ENCODE peak calls at places on chromosome 3, in seven cellular contexts. One of them, this sample, is unnamed.

GRCh38 chr3:69320867-69321266 is 65.0 kb downstream of the FRMD4B start:
- DNase-seq in Peyer's patch: no peak
- DNase-seq in lower lobe of right lung: no peak
- DNase-seq in GM13976: peak; percentile 41
- DNase-seq in tibial nerve: no peak
- DNase-seq in type B pancreatic cell: no peak
- DNase-seq in left lung: no peak
- DNase-seq in this sample: no peak

GRCh38 chr3:112888388-112889085 is 41.9 kb upstream of the CD200R1L start:
- DNase-seq in Peyer's patch: no peak
- DNase-seq in lower lobe of right lung: no peak
- DNase-seq in GM13976: no peak
- DNase-seq in tibial nerve: no peak
- DNase-seq in type B pancreatic cell: no peak
- DNase-seq in left lung: no peak
- DNase-seq in this sample: no peak

GRCh38 chr3:185280572-185281365 is 26.9 kb upstream of the EHHADH start:
- DNase-seq in Peyer's patch: no peak
- DNase-seq in lower lobe of right lung: no peak
- DNase-seq in GM13976: peak; percentile 59
- DNase-seq in tibial nerve: no peak
- DNase-seq in type B pancreatic cell: no peak
- DNase-seq in left lung: no peak
- DNase-seq in this sample: no peak

GRCh38 chr3:99313481-99313880 is 324.9 kb upstream of the COL8A1 start:
- DNase-seq in Peyer's patch: no peak
- DNase-seq in lower lobe of right lung: no peak
- DNase-seq in GM13976: no peak
- DNase-seq in tibial nerve: no peak
- DNase-seq in type B pancreatic cell: no peak
- DNase-seq in left lung: no peak
- DNase-seq in this sample: no peak

GRCh38 chr3:42855219-42855546 is 20.5 kb downstream of the CYP8B1 start:
- DNase-seq in Peyer's patch: no peak
- DNase-seq in lower lobe of right lung: no peak
- DNase-seq in GM13976: no peak
- DNase-seq in tibial nerve: no peak
- DNase-seq in type B pancreatic cell: no peak
- DNase-seq in left lung: no peak
- DNase-seq in this sample: no peak

GRCh38 chr3:32123620-32124019 is 17.2 kb downstream of the GPD1L start:
- DNase-seq in Peyer's patch: no peak
- DNase-seq in lower lobe of right lung: no peak
- DNase-seq in GM13976: no peak
- DNase-seq in tibial nerve: no peak
- DNase-seq in type B pancreatic cell: no peak
- DNase-seq in left lung: no peak
- DNase-seq in this sample: no peak

GRCh38 chr3:31250116-31250813 is 282.5 kb upstream of the STT3B start:
- DNase-seq in Peyer's patch: no peak
- DNase-seq in lower lobe of right lung: no peak
- DNase-seq in GM13976: no peak
- DNase-seq in tibial nerve: no peak
- DNase-seq in type B pancreatic cell: no peak
- DNase-seq in left lung: no peak
- DNase-seq in this sample: no peak

GRCh38 chr3:188749010-188749617 is 422.7 kb upstream of the TPRG1 start:
- DNase-seq in Peyer's patch: peak; percentile 30
- DNase-seq in lower lobe of right lung: no peak
- DNase-seq in GM13976: peak; percentile 13
- DNase-seq in tibial nerve: no peak
- DNase-seq in type B pancreatic cell: no peak
- DNase-seq in left lung: no peak
- DNase-seq in this sample: no peak

GRCh38 chr3:176934698-176935097 is 262.6 kb downstream of the TBL1XR1 start:
- DNase-seq in Peyer's patch: no peak
- DNase-seq in lower lobe of right lung: no peak
- DNase-seq in GM13976: no peak
- DNase-seq in tibial nerve: no peak
- DNase-seq in type B pancreatic cell: no peak
- DNase-seq in left lung: no peak
- DNase-seq in this sample: no peak

GRCh38 chr3:151008699-151009098 is 36.2 kb upstream of the CLRN1 start:
- DNase-seq in Peyer's patch: no peak
- DNase-seq in lower lobe of right lung: no peak
- DNase-seq in GM13976: no peak
- DNase-seq in tibial nerve: no peak
- DNase-seq in type B pancreatic cell: no peak
- DNase-seq in left lung: no peak
- DNase-seq in this sample: no peak

GRCh38 chr3:56826831-56827722 is 25.3 kb upstream of the ARHGEF3 start:
- DNase-seq in Peyer's patch: no peak
- DNase-seq in lower lobe of right lung: no peak
- DNase-seq in GM13976: no peak
- DNase-seq in tibial nerve: no peak
- DNase-seq in type B pancreatic cell: no peak
- DNase-seq in left lung: no peak
- DNase-seq in this sample: no peak

DNA sequence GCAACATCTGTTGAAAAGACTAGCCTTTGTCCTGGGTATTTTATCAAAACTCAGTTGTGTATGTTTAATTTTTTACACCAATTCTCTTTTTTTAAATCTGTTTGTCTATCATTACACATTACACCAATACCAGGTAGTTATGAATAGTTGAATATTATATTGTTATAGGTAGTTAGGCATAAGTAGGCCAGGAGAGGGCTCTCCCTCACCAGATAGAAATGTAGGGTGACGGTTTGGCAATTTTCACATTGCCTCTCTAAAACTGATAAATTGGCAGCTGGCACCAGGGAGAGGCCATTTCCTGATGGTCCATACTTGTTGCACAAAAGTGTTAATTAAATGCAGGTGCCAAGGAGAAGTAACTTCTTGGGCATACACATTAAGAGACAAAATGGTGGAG is 483.1 kb upstream of the EPHA6 start:
- DNase-seq in Peyer's patch: no peak
- DNase-seq in lower lobe of right lung: no peak
- DNase-seq in GM13976: no peak
- DNase-seq in tibial nerve: no peak
- DNase-seq in type B pancreatic cell: no peak
- DNase-seq in left lung: no peak
- DNase-seq in this sample: no peak
- TF ChIP-seq CTCF in Peyer's patch: no peak
- TF ChIP-seq CTCF in lower lobe of right lung: no peak
- TF ChIP-seq CTCF in GM13976: no peak
- TF ChIP-seq CTCF in tibial nerve: no peak
- TF ChIP-seq CTCF in type B pancreatic cell: peak; percentile 34
- TF ChIP-seq CTCF in left lung: no peak
- TF ChIP-seq CTCF in this sample: no peak

GRCh38 chr3:187587012-187587544 is 83.1 kb downstream of the SST start:
- DNase-seq in Peyer's patch: no peak
- DNase-seq in lower lobe of right lung: no peak
- DNase-seq in GM13976: no peak
- DNase-seq in tibial nerve: no peak
- DNase-seq in type B pancreatic cell: no peak
- DNase-seq in left lung: no peak
- DNase-seq in this sample: no peak
- TF ChIP-seq CTCF in Peyer's patch: no peak
- TF ChIP-seq CTCF in lower lobe of right lung: no peak
- TF ChIP-seq CTCF in GM13976: no peak
- TF ChIP-seq CTCF in tibial nerve: no peak
- TF ChIP-seq CTCF in type B pancreatic cell: no peak
- TF ChIP-seq CTCF in left lung: no peak
- TF ChIP-seq CTCF in this sample: no peak

DNA sequence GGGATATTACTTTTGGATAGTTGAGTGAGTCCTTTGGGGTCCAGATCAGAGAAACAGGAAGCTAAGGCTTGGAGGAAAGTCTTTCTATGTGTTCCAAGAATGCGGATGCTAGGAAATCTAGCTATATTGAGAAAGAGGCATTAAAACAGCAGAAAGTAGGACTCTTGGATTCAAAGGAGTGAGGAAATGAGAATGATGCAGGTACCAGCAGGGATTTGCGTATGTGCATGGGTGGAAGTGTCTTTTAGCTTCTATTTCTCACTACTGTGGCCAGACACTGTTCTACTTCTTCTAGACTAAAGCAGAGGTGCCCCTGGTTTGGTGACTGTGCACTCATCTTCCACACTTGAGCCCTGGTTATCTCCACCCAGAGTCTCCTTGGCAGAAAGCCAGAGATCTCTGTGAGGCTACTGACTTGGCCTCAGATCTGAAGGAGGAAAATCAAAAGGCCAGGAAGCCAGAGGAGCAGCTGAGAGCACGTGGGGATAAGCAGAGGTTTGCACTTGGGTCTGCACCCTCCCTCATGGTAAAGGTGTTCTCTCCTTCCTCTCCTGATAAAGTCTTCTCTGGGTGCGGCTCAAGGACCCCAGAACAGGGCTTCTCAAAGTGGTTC is 44.3 kb downstream of the ATP2B2 start:
- DNase-seq in Peyer's patch: no peak
- DNase-seq in lower lobe of right lung: no peak
- DNase-seq in GM13976: no peak
- DNase-seq in tibial nerve: no peak
- DNase-seq in type B pancreatic cell: no peak
- DNase-seq in left lung: no peak
- DNase-seq in this sample: no peak
- TF ChIP-seq CTCF in Peyer's patch: no peak
- TF ChIP-seq CTCF in lower lobe of right lung: no peak
- TF ChIP-seq CTCF in GM13976: no peak
- TF ChIP-seq CTCF in tibial nerve: no peak
- TF ChIP-seq CTCF in type B pancreatic cell: no peak
- TF ChIP-seq CTCF in left lung: no peak
- TF ChIP-seq CTCF in this sample: no peak

DNA sequence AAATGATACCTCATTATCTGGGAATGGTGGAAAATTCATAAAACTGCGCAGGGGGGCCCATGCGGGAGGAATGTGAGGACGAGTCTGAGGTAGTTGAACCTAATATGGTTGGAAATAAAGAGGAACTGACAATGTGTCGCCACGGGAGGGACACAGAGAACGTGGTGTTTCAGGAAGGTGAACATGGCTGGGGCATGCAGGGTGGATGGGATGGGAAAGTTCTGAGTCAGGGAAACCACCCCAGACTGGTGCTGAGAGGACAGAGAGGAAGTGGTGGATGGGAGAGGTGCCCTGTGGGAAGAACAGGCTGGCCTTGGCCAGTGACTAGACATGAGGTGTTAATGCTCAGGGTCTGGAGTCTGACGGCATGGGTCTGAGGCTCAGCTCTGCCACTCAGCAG is 137.1 kb upstream of the WNT5A start:
- DNase-seq in Peyer's patch: no peak
- DNase-seq in lower lobe of right lung: peak; percentile 60
- DNase-seq in GM13976: no peak
- DNase-seq in tibial nerve: peak; percentile 16
- DNase-seq in type B pancreatic cell: no peak
- DNase-seq in left lung: peak; percentile 35
- DNase-seq in this sample: no peak
- TF ChIP-seq CTCF in Peyer's patch: no peak
- TF ChIP-seq CTCF in lower lobe of right lung: no peak
- TF ChIP-seq CTCF in GM13976: no peak
- TF ChIP-seq CTCF in tibial nerve: no peak
- TF ChIP-seq CTCF in type B pancreatic cell: no peak
- TF ChIP-seq CTCF in left lung: no peak
- TF ChIP-seq CTCF in this sample: no peak

GRCh38 chr3:58962816-58963215 is 87.0 kb downstream of the CFAP20DC start:
- DNase-seq in Peyer's patch: no peak
- DNase-seq in lower lobe of right lung: no peak
- DNase-seq in GM13976: no peak
- DNase-seq in tibial nerve: no peak
- DNase-seq in type B pancreatic cell: no peak
- DNase-seq in left lung: no peak
- DNase-seq in this sample: no peak
- TF ChIP-seq CTCF in Peyer's patch: no peak
- TF ChIP-seq CTCF in lower lobe of right lung: no peak
- TF ChIP-seq CTCF in GM13976: no peak
- TF ChIP-seq CTCF in tibial nerve: no peak
- TF ChIP-seq CTCF in type B pancreatic cell: no peak
- TF ChIP-seq CTCF in left lung: no peak
- TF ChIP-seq CTCF in this sample: no peak

GRCh38 chr3:167487556-167487955 is 13.7 kb upstream of the SERPINI2 start:
- DNase-seq in Peyer's patch: no peak
- DNase-seq in lower lobe of right lung: no peak
- DNase-seq in GM13976: no peak
- DNase-seq in tibial nerve: no peak
- DNase-seq in type B pancreatic cell: no peak
- DNase-seq in left lung: no peak
- DNase-seq in this sample: no peak

GRCh38 chr3:167497903-167498302 is 24.1 kb upstream of the SERPINI2 start:
- DNase-seq in Peyer's patch: no peak
- DNase-seq in lower lobe of right lung: no peak
- DNase-seq in GM13976: no peak
- DNase-seq in tibial nerve: no peak
- DNase-seq in type B pancreatic cell: no peak
- DNase-seq in left lung: no peak
- DNase-seq in this sample: no peak

GRCh38 chr3:167489571-167489970 is 15.7 kb upstream of the SERPINI2 start:
- DNase-seq in Peyer's patch: no peak
- DNase-seq in lower lobe of right lung: no peak
- DNase-seq in GM13976: no peak
- DNase-seq in tibial nerve: no peak
- DNase-seq in type B pancreatic cell: no peak
- DNase-seq in left lung: no peak
- DNase-seq in this sample: no peak

GRCh38 chr3:167491626-167492025 is 17.8 kb upstream of the SERPINI2 start:
- DNase-seq in Peyer's patch: no peak
- DNase-seq in lower lobe of right lung: no peak
- DNase-seq in GM13976: no peak
- DNase-seq in tibial nerve: no peak
- DNase-seq in type B pancreatic cell: no peak
- DNase-seq in left lung: no peak
- DNase-seq in this sample: no peak

DNA sequence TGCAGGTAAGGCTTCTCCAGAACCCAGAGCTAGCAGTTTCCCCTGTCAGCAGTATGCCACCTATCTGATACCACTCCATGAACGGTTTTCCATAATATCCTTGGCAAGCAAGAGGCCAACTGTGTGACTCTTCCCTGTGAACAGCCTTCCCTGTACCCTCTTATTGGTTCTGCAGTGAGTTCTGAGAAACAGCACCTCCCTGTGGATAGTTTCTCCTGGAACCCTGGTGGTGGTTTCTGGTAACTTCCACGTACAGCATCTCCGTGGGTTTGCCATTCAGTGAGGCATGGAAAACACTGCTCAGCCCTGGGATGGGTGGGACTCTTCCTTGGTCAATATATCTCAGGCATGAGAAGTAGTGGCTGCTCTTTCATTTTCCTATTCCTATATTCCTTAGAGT is 19.4 kb upstream of the SERPINI2 start:
- DNase-seq in Peyer's patch: no peak
- DNase-seq in lower lobe of right lung: no peak
- DNase-seq in GM13976: no peak
- DNase-seq in tibial nerve: no peak
- DNase-seq in type B pancreatic cell: no peak
- DNase-seq in left lung: no peak
- DNase-seq in this sample: no peak
- TF ChIP-seq CTCF in Peyer's patch: no peak
- TF ChIP-seq CTCF in lower lobe of right lung: no peak
- TF ChIP-seq CTCF in GM13976: no peak
- TF ChIP-seq CTCF in tibial nerve: no peak
- TF ChIP-seq CTCF in type B pancreatic cell: peak; percentile 57
- TF ChIP-seq CTCF in left lung: no peak
- TF ChIP-seq CTCF in this sample: no peak

This sample was measured in activated B cell treated with CpG ODN at 0.5 μM for 24 hours.